ENCODE peak calls at places on chromosomes 6 and 20, in ten cellular contexts. J is amniotic stem cell; K is activated T-helper 1 cell treated with anti-CD3 and anti-CD28 coated beads, Interleukin-12 subunit alpha, Interleukin-12 subunit beta, Interleukin-2, Interleukin-4 antibody, amounts not matched to agents 30 ng/mL and 10 ng/mL and 1 ng/mL, durations not matched to agents 14 hours and 24 hours and 36 hours; S is PC-9; R is stimulated activated CD4-positive, alpha-beta T cell treated with anti-CD3 and anti-CD28 coated beads, Interleukin-15, amount 100 ng/mL, for 24 hours; F is NCI-H1092; Y is NCI-H1436; C is AG08396; M is left ventricle myocardium superior; P is Jurkat, Clone E6-1. U is an unnamed sample.

GRCh38 chr6:30835576-30835975 is 48.7 kb upstream of the DDR1 start:
- DNase-seq in J (no peak), K (no peak), S (no peak), R (no peak), F (no peak), Y (no peak), C (no peak), M (no peak), P (no peak), U (no peak)

GRCh38 chr6:163708459-163708858 is 293.9 kb downstream of the QKI start:
- DNase-seq in J (no peak), K (no peak), S (no peak), R (no peak), F (no peak), Y (no peak), C (no peak), M (peak; percentile 52), P (no peak), U (no peak)

GRCh38 chr20:17680836-17681740 is 954 bp downstream of the RRBP1 start:
- DNase-seq in J (peak; percentile 67), K (peak; percentile 76), S (peak; percentile 85), R (peak; percentile 85), F (peak; percentile 29), Y (peak; percentile 42), C (peak; percentile 90), M (peak; percentile 92), P (no peak), U (peak; percentile 89)

GRCh38 chr6:78611097-78611625 is 256.2 kb upstream of the IRAK1BP1 start:
- DNase-seq in J (no peak), K (no peak), S (no peak), R (no peak), F (no peak), Y (no peak), C (no peak), M (no peak), P (no peak), U (no peak)

GRCh38 chr6:124197148-124197547 is 393.5 kb downstream of the NKAIN2 start:
- DNase-seq in J (no peak), K (no peak), S (no peak), R (no peak), F (no peak), Y (no peak), C (no peak), M (no peak), P (no peak), U (no peak)

GRCh38 chr6:161054876-161055275 is 63.3 kb downstream of the MAP3K4 start:
- DNase-seq in J (no peak), K (no peak), S (no peak), R (no peak), F (no peak), Y (no peak), C (no peak), M (no peak), P (no peak), U (no peak)

GRCh38 chr6:90820436-90820835 is 233.6 kb upstream of the MAP3K7 start:
- DNase-seq in J (no peak), K (no peak), S (no peak), R (no peak), F (no peak), Y (no peak), C (no peak), M (no peak), P (no peak), U (no peak)

GRCh38 chr6:53426544-53427270 is 78.0 kb upstream of the ELOVL5 start:
- DNase-seq in J (no peak), K (no peak), S (no peak), R (peak; percentile 5), F (no peak), Y (no peak), C (no peak), M (no peak), P (no peak), U (no peak)

GRCh38 chr6:124131779-124132178 is 328.1 kb downstream of the NKAIN2 start:
- DNase-seq in J (no peak), K (no peak), S (peak; percentile 38), R (no peak), F (no peak), Y (no peak), C (no peak), M (no peak), P (no peak), U (no peak)

GRCh38 chr6:21731411-21732031 is 138.0 kb downstream of the SOX4 start:
- DNase-seq in J (no peak), K (no peak), S (peak; percentile 68), R (no peak), F (no peak), Y (no peak), C (peak; percentile 36), M (no peak), P (no peak), U (no peak)

U was measured in left cardiac atrium.